ENCODE peak calls at places on chromosomes 16 and 17, in ten cellular contexts. X is NCI-H460; M is RWPE1; S is anterior cingulate cortex; T is activated effector memory CD4-positive, alpha-beta T cell treated with anti-CD3 and anti-CD28 coated beads, Interleukin-2, amount 50 U/mL, for 16 hours; Z is AG09309; B is EL; Q is Calu3; W is left ventricle myocardium superior; U is stomach. G is an unnamed sample.

GRCh38 chr17:28744104-28744801 is 442 bp downstream of the TRAF4 start:
- DNase-seq in X (no peak), M (peak), S (no peak), T (peak), Z (no peak), B (peak), Q (peak), W (peak), U (peak), G (no peak)

GRCh38 chr16:35364263-35364662 is 1904.9 kb downstream of the TP53TG3F start:
- DNase-seq in X (no peak), M (no peak), S (no peak), T (no peak), Z (no peak), B (no peak), Q (no peak), W (no peak), U (no peak), G (no peak)

GRCh38 chr16:79369796-79370195 is 230.7 kb downstream of the MAF start:
- DNase-seq in X (no peak), M (peak), S (no peak), T (no peak), Z (no peak), B (no peak), Q (no peak), W (no peak), U (no peak), G (no peak)

GRCh38 chr16:77169650-77170236 is 21.2 kb upstream of the MON1B start:
- DNase-seq in X (peak), M (peak), S (peak), T (peak), Z (no peak), B (peak), Q (peak), W (no peak), U (peak), G (peak)

GRCh38 chr17:64190468-64190867 is 60.5 kb upstream of the ERN1 start:
- DNase-seq in X (no peak), M (no peak), S (no peak), T (no peak), Z (no peak), B (no peak), Q (no peak), W (no peak), U (no peak), G (no peak)

GRCh38 chr16:24493859-24494258 is 45.5 kb upstream of the RBBP6 start:
- DNase-seq in X (no peak), M (peak), S (peak), T (no peak), Z (no peak), B (peak), Q (no peak), W (no peak), U (no peak), G (no peak)

GRCh38 chr16:31074814-31075183 is 577 bp downstream of the ZNF646 start:
- DNase-seq in X (no peak), M (no peak), S (no peak), T (no peak), Z (no peak), B (no peak), Q (no peak), W (no peak), U (no peak), G (no peak)

GRCh38 chr17:7440823-7441174 is 1.5 kb downstream of the FGF11 start:
- DNase-seq in X (no peak), M (no peak), S (peak), T (no peak), Z (no peak), B (peak), Q (no peak), W (peak), U (no peak), G (no peak)

GRCh38 chr16:49495151-49495566 is 121.6 kb downstream of the C16orf78 start:
- DNase-seq in X (no peak), M (no peak), S (no peak), T (peak), Z (no peak), B (no peak), Q (no peak), W (no peak), U (no peak), G (no peak)

GRCh38 chr17:31147507-31148202 is 52.9 kb downstream of the NF1 start:
- DNase-seq in X (no peak), M (no peak), S (no peak), T (no peak), Z (no peak), B (peak), Q (no peak), W (no peak), U (no peak), G (no peak)

GRCh38 chr16:46948548-46949166 is 24.8 kb downstream of the DNAJA2 start:
- DNase-seq in X (no peak), M (no peak), S (no peak), T (peak), Z (no peak), B (no peak), Q (no peak), W (no peak), U (peak), G (no peak)

GRCh38 chr16:9225527-9226316 is 134.3 kb downstream of the HAPSTR1 start:
- DNase-seq in X (peak), M (no peak), S (no peak), T (no peak), Z (no peak), B (peak), Q (peak), W (no peak), U (no peak), G (peak)

GRCh38 chr17:49387374-49388289 is 25.6 kb upstream of the ZNF652 start:
- DNase-seq in X (no peak), M (no peak), S (no peak), T (no peak), Z (no peak), B (no peak), Q (no peak), W (no peak), U (no peak), G (no peak)

GRCh38 chr17:9768381-9768934 is 22.9 kb downstream of the DHRS7C start:
- DNase-seq in X (peak), M (peak), S (no peak), T (no peak), Z (no peak), B (peak), Q (no peak), W (no peak), U (no peak), G (peak)

GRCh38 chr17:42969006-42969581 is 4.8 kb upstream of the AARSD1 start:
- DNase-seq in X (no peak), M (no peak), S (no peak), T (no peak), Z (no peak), B (no peak), Q (no peak), W (no peak), U (no peak), G (no peak)

GRCh38 chr17:28199728-28200127 is 119.3 kb upstream of the TMEM97 start:
- DNase-seq in X (no peak), M (no peak), S (no peak), T (no peak), Z (no peak), B (no peak), Q (no peak), W (no peak), U (no peak), G (no peak)

GRCh38 chr16:31569360-31569717 is 41.6 kb downstream of the AHSP start:
- DNase-seq in X (no peak), M (no peak), S (no peak), T (no peak), Z (no peak), B (no peak), Q (no peak), W (no peak), U (no peak), G (no peak)

GRCh38 chr17:9937164-9937835 is 32.2 kb upstream of the RCVRN start:
- DNase-seq in X (no peak), M (no peak), S (peak), T (no peak), Z (peak), B (no peak), Q (no peak), W (peak), U (no peak), G (no peak)

GRCh38 chr17:82927661-82928601 is 88.1 kb upstream of the ZNF750 start:
- DNase-seq in X (no peak), M (no peak), S (no peak), T (no peak), Z (no peak), B (no peak), Q (no peak), W (no peak), U (no peak), G (no peak)

GRCh38 chr17:16363749-16364536 is 10.7 kb upstream of the CENPV start:
- DNase-seq in X (peak), M (peak), S (peak), T (peak), Z (no peak), B (peak), Q (peak), W (peak), U (peak), G (peak)

GRCh38 chr16:53952215-53953208 is 248.6 kb downstream of the FTO start:
- DNase-seq in X (no peak), M (no peak), S (no peak), T (no peak), Z (no peak), B (peak), Q (no peak), W (no peak), U (no peak), G (peak)

GRCh38 chr16:78463591-78463990 is 364.1 kb downstream of the WWOX start:
- DNase-seq in X (no peak), M (no peak), S (no peak), T (no peak), Z (no peak), B (no peak), Q (no peak), W (no peak), U (no peak), G (no peak)

GRCh38 chr16:85541181-85541580 is 71.9 kb upstream of the GSE1 start:
- DNase-seq in X (no peak), M (no peak), S (no peak), T (no peak), Z (no peak), B (no peak), Q (no peak), W (no peak), U (no peak), G (no peak)

GRCh38 chr17:35448214-35448898 is at the start of gene SLFN13:
- DNase-seq in X (peak), M (peak), S (no peak), T (peak), Z (no peak), B (peak), Q (peak), W (peak), U (peak), G (no peak)

GRCh38 chr17:15123593-15124590 is 141.2 kb downstream of the PMP22 start:
- DNase-seq in X (no peak), M (no peak), S (no peak), T (no peak), Z (peak), B (peak), Q (no peak), W (no peak), U (no peak), G (peak)

GRCh38 chr17:66711936-66712335 is 123.0 kb upstream of the CACNG5 start:
- DNase-seq in X (peak), M (peak), S (no peak), T (no peak), Z (no peak), B (no peak), Q (peak), W (no peak), U (peak), G (peak)

GRCh38 chr16:2212362-2213324 is 2.0 kb upstream of the BRICD5 start:
- DNase-seq in X (no peak), M (no peak), S (no peak), T (no peak), Z (no peak), B (no peak), Q (peak), W (peak), U (peak), G (no peak)

GRCh38 chr17:81412490-81413093 is 17.3 kb downstream of the BAHCC1 start:
- DNase-seq in X (no peak), M (no peak), S (no peak), T (peak), Z (no peak), B (no peak), Q (no peak), W (peak), U (no peak), G (no peak)